ENCODE peak calls at places on chromosomes 2 and 18, in seven cellular contexts. U is CD4-positive, alpha-beta memory T cell; B is spleen; R is heart right ventricle; O is uterus; A is ovary; S is fibroblast of lung. P is an unnamed sample.
A peak's percentile ranks its signal among the peaks of the same experiment; 100 is the strongest.

GRCh38 chr18:62894681-62895390 is 179.5 kb downstream of the PHLPP1 start:
- DNase-seq in U (no peak), B (no peak), R (no peak), O (no peak), A (no peak), S (no peak), P (no peak)

GRCh38 chr18:59556265-59556664 is 141.0 kb downstream of the CCBE1 start:
- DNase-seq in U (no peak), B (no peak), R (no peak), O (no peak), A (no peak), S (peak; percentile 67), P (no peak)

GRCh38 chr18:12426924-12427323 is 19.2 kb downstream of the PRELID3A start:
- DNase-seq in U (no peak), B (no peak), R (no peak), O (no peak), A (no peak), S (no peak), P (no peak)

GRCh38 chr2:84939426-84940087 is 31.4 kb upstream of the KCMF1 start:
- DNase-seq in U (peak; percentile 83), B (peak; percentile 85), R (no peak), O (no peak), A (no peak), S (no peak), P (peak; percentile 60)

GRCh38 chr2:113273031-113273551 is 5.6 kb downstream of the PAX8 start:
- DNase-seq in U (peak; percentile 19), B (no peak), R (no peak), O (no peak), A (no peak), S (peak; percentile 27), P (no peak)

GRCh38 chr2:154375625-154376020 is 322.9 kb upstream of the KCNJ3 start:
- DNase-seq in U (no peak), B (no peak), R (no peak), O (no peak), A (no peak), S (peak; percentile 46), P (no peak)

GRCh38 chr18:11996907-11997306 is 15.6 kb downstream of the IMPA2 start:
- DNase-seq in U (no peak), B (peak; percentile 61), R (no peak), O (no peak), A (no peak), S (no peak), P (no peak)

GRCh38 chr2:216215991-216216390 is 106.8 kb downstream of the XRCC5 start:
- DNase-seq in U (no peak), B (no peak), R (no peak), O (no peak), A (no peak), S (peak; percentile 23), P (no peak)

GRCh38 chr2:21415234-21415633 is 291.5 kb downstream of the TDRD15 start:
- DNase-seq in U (no peak), B (no peak), R (no peak), O (no peak), A (no peak), S (no peak), P (no peak)

GRCh38 chr2:85706604-85707296 is 12.6 kb downstream of the GNLY start:
- DNase-seq in U (no peak), B (no peak), R (no peak), O (no peak), A (no peak), S (no peak), P (no peak)

GRCh38 chr2:165897741-165898140 is 55.8 kb downstream of the TTC21B start:
- DNase-seq in U (no peak), B (no peak), R (no peak), O (no peak), A (no peak), S (no peak), P (no peak)

GRCh38 chr2:10785260-10785659 is 27.3 kb downstream of the PDIA6 start:
- DNase-seq in U (no peak), B (no peak), R (peak; percentile 55), O (no peak), A (no peak), S (no peak), P (no peak)

GRCh38 chr2:158191076-158191566 is 89.4 kb downstream of the UPP2 start:
- DNase-seq in U (peak; percentile 51), B (no peak), R (no peak), O (no peak), A (no peak), S (peak; percentile 58), P (peak; percentile 66)

GRCh38 chr2:18520605-18521031 is 39.8 kb downstream of the RDH14 start:
- DNase-seq in U (peak; percentile 56), B (peak; percentile 87), R (peak; percentile 88), O (peak; percentile 92), A (peak; percentile 89), S (peak; percentile 65), P (peak; percentile 65)

GRCh38 chr2:241752689-241753276 is 18.4 kb downstream of the D2HGDH start:
- DNase-seq in U (no peak), B (no peak), R (no peak), O (no peak), A (no peak), S (no peak), P (no peak)

GRCh38 chr2:220893411-220893810 is 678.7 kb downstream of the EPHA4 start:
- DNase-seq in U (no peak), B (no peak), R (no peak), O (no peak), A (no peak), S (peak; percentile 90), P (no peak)

GRCh38 chr2:102119255-102119654 is 23.3 kb upstream of the IL1R1 start:
- DNase-seq in U (no peak), B (no peak), R (no peak), O (no peak), A (no peak), S (no peak), P (no peak)

GRCh38 chr2:104582471-104582870 is 271.4 kb upstream of the POU3F3 start:
- DNase-seq in U (no peak), B (no peak), R (no peak), O (no peak), A (no peak), S (no peak), P (no peak)

GRCh38 chr18:76956648-76957047 is 134.3 kb downstream of the ZNF236 start:
- DNase-seq in U (no peak), B (no peak), R (no peak), O (no peak), A (no peak), S (no peak), P (no peak)
- H3K4me1 ChIP-seq in U (no peaks in the 10 kb centered on the region), B (peaks cover 15% of the 10 kb centered on the region), R (peaks cover 15% of the 10 kb centered on the region), O (no peaks in the 10 kb centered on the region), A (peaks cover 6% of the 10 kb centered on the region), S (no peaks in the 10 kb centered on the region), P (no peaks in the 10 kb centered on the region)

GRCh38 chr2:98403878-98404277 is 40.8 kb upstream of the INPP4A start:
- DNase-seq in U (no peak), B (no peak), R (no peak), O (no peak), A (no peak), S (no peak), P (no peak)

GRCh38 chr2:98394595-98395153 is 48.4 kb downstream of the CNGA3 start:
- DNase-seq in U (no peak), B (no peak), R (no peak), O (no peak), A (no peak), S (peak; percentile 29), P (no peak)

GRCh38 chr2:98404556-98405250 is 40.0 kb upstream of the INPP4A start:
- DNase-seq in U (no peak), B (no peak), R (no peak), O (no peak), A (no peak), S (no peak), P (no peak)

GRCh38 chr2:98396745-98397355 is 47.8 kb upstream of the INPP4A start:
- DNase-seq in U (no peak), B (no peak), R (no peak), O (no peak), A (no peak), S (no peak), P (no peak)

GRCh38 chr2:98399112-98399511 is 45.5 kb upstream of the INPP4A start:
- DNase-seq in U (no peak), B (no peak), R (no peak), O (no peak), A (no peak), S (no peak), P (no peak)
- H3K27me3 ChIP-seq in U (no peaks in the 10 kb centered on the region), B (no peaks in the 10 kb centered on the region), R (no peaks in the 10 kb centered on the region), O (no peaks in the 10 kb centered on the region), A (no peaks in the 10 kb centered on the region), S (peaks cover 3% of the 10 kb centered on the region), P (no peaks in the 10 kb centered on the region)

DNA sequence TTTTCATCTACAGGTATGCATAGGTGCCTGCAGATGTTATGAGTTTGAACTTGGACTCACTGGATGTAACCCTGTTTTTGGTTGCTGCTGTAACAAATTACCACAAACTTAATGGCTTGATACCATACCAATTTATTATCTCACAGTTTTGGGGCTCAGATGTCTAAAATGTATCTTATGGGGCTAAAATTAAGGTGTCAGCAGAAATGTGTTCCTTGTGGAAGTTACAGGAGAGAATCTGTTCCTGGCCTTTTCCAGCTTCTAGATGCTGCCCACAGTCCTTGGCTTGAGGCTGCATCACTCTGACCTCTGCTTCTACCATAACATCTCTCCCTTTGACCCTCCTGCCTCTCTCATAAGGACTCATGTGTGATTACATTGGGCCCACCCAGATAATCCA is 47.6 kb downstream of the POLE4 start:
- DNase-seq in U (no peak), B (no peak), R (no peak), O (no peak), A (no peak), S (no peak), P (no peak)
- H3K9me3 ChIP-seq in U (no peaks in the 10 kb centered on the region), B (no peaks in the 10 kb centered on the region), R (no peaks in the 10 kb centered on the region), O (no peaks in the 10 kb centered on the region), A (no peaks in the 10 kb centered on the region), S (no peaks in the 10 kb centered on the region), P (no peaks in the 10 kb centered on the region)

GRCh38 chr2:1613078-1613445 is 131.3 kb downstream of the PXDN start:
- DNase-seq in U (no peak), B (no peak), R (no peak), O (no peak), A (no peak), S (no peak), P (no peak)
- H3K4me1 ChIP-seq in U (no peaks in the 10 kb centered on the region), B (no peaks in the 10 kb centered on the region), R (no peaks in the 10 kb centered on the region), O (no peaks in the 10 kb centered on the region), A (no peaks in the 10 kb centered on the region), S (no peaks in the 10 kb centered on the region), P (no peaks in the 10 kb centered on the region)

GRCh38 chr18:7691206-7691605 is 124.1 kb downstream of the PTPRM start:
- DNase-seq in U (no peak), B (no peak), R (no peak), O (no peak), A (no peak), S (no peak), P (no peak)
- H3K27me3 ChIP-seq in U (no peaks in the 10 kb centered on the region), B (no peaks in the 10 kb centered on the region), R (no peaks in the 10 kb centered on the region), O (no peaks in the 10 kb centered on the region), A (no peaks in the 10 kb centered on the region), S (no peaks in the 10 kb centered on the region), P (no peaks in the 10 kb centered on the region)

GRCh38 chr18:51953521-51953920 is 386.5 kb upstream of the DCC start:
- DNase-seq in U (no peak), B (no peak), R (no peak), O (no peak), A (no peak), S (no peak), P (no peak)
- H3K9me3 ChIP-seq in U (no peaks in the 10 kb centered on the region), B (no peaks in the 10 kb centered on the region), R (no peaks in the 10 kb centered on the region), O (no peaks in the 10 kb centered on the region), A (no peaks in the 10 kb centered on the region), S (no peaks in the 10 kb centered on the region), P (no peaks in the 10 kb centered on the region)